ENCODE peak calls at places on chromosome 19, in seven cellular contexts. P is A549, T is GM12878, W is K562, R is HCT116, V is H1, L is HepG2. E is an unnamed sample.

GRCh38 chr19:29623726-29624488 is 17.8 kb downstream of the POP4 start:
- DNase-seq in P (no peak), T (no peak), W (peak), R (no peak), V (no peak), L (no peak), E (no peak)

GRCh38 chr19:18110833-18111232 is 13.3 kb downstream of the MAST3 start:
- DNase-seq in P (no peak), T (no peak), W (no peak), R (no peak), V (no peak), L (no peak), E (no peak)

GRCh38 chr19:5966215-5966614 is 11.7 kb downstream of the RANBP3 start:
- DNase-seq in P (no peak), T (no peak), W (no peak), R (no peak), V (no peak), L (no peak), E (peak)

GRCh38 chr19:2053601-2054389 is 2.8 kb upstream of the MKNK2 start:
- DNase-seq in P (no peak), T (no peak), W (no peak), R (no peak), V (no peak), L (no peak), E (peak)

GRCh38 chr19:14561832-14562351 is 10.0 kb downstream of the NDUFB7 start:
- DNase-seq in P (no peak), T (no peak), W (no peak), R (no peak), V (no peak), L (no peak), E (peak)

GRCh38 chr19:5480427-5480836 is 25.2 kb downstream of the ZNRF4 start:
- DNase-seq in P (peak), T (no peak), W (peak), R (peak), V (peak), L (peak), E (no peak)

GRCh38 chr19:48296963-48297734 is 27.3 kb downstream of the ZNF114 start:
- DNase-seq in P (no peak), T (no peak), W (no peak), R (no peak), V (no peak), L (no peak), E (no peak)

GRCh38 chr19:45862271-45862563 is 730 bp downstream of the SYMPK start:
- DNase-seq in P (no peak), T (no peak), W (no peak), R (no peak), V (no peak), L (no peak), E (no peak)

GRCh38 chr19:10237702-10238101 is 6.6 kb upstream of the S1PR2 start:
- DNase-seq in P (no peak), T (no peak), W (no peak), R (no peak), V (no peak), L (no peak), E (no peak)

GRCh38 chr19:45568732-45569131 is 15.9 kb downstream of the OPA3 start:
- DNase-seq in P (peak), T (no peak), W (no peak), R (peak), V (no peak), L (no peak), E (peak)

GRCh38 chr19:2768365-2769132 is 14.5 kb downstream of the SGTA start:
- DNase-seq in P (no peak), T (no peak), W (no peak), R (no peak), V (no peak), L (no peak), E (no peak)

GRCh38 chr19:41302624-41303351 is 7.2 kb upstream of the CCDC97 start:
- DNase-seq in P (no peak), T (peak), W (no peak), R (no peak), V (no peak), L (no peak), E (no peak)

GRCh38 chr19:4800591-4801081 is 9.1 kb downstream of the FEM1A start:
- DNase-seq in P (no peak), T (no peak), W (no peak), R (no peak), V (no peak), L (no peak), E (no peak)

GRCh38 chr19:17686027-17686511 is 2.1 kb downstream of the UNC13A start:
- DNase-seq in P (no peak), T (no peak), W (peak), R (no peak), V (no peak), L (no peak), E (no peak)

GRCh38 chr19:47899335-47899734 is 13.2 kb upstream of the SULT2A1 start:
- DNase-seq in P (no peak), T (no peak), W (no peak), R (no peak), V (no peak), L (no peak), E (no peak)

GRCh38 chr19:3233831-3234230 is 9.4 kb downstream of the CELF5 start:
- DNase-seq in P (no peak), T (no peak), W (no peak), R (no peak), V (no peak), L (no peak), E (no peak)

GRCh38 chr19:5595129-5595528 is 27.4 kb upstream of the TINCR start:
- DNase-seq in P (no peak), T (no peak), W (no peak), R (no peak), V (no peak), L (no peak), E (no peak)

GRCh38 chr19:41325947-41326706 is 16.2 kb downstream of the CCDC97 start:
- DNase-seq in P (no peak), T (no peak), W (peak), R (no peak), V (no peak), L (peak), E (peak)

GRCh38 chr19:30931307-30931706 is 417.9 kb downstream of the TSHZ3 start:
- DNase-seq in P (no peak), T (no peak), W (no peak), R (no peak), V (no peak), L (no peak), E (no peak)

GRCh38 chr19:49492573-49493411 is 3.4 kb upstream of the RPS11 start:
- DNase-seq in P (no peak), T (no peak), W (peak), R (no peak), V (no peak), L (peak), E (peak)

GRCh38 chr19:10378124-10378523 is 2.2 kb downstream of the TYK2 start:
- DNase-seq in P (no peak), T (no peak), W (no peak), R (no peak), V (no peak), L (no peak), E (no peak)

GRCh38 chr19:30919737-30920136 is 429.5 kb downstream of the TSHZ3 start:
- DNase-seq in P (no peak), T (no peak), W (no peak), R (no peak), V (no peak), L (no peak), E (no peak)

GRCh38 chr19:27858981-27859581 is 1353.9 kb downstream of the UQCRFS1 start:
- DNase-seq in P (no peak), T (no peak), W (no peak), R (no peak), V (no peak), L (no peak), E (no peak)

GRCh38 chr19:14519860-14520407 is 1.7 kb upstream of the DNAJB1 start:
- DNase-seq in P (no peak), T (no peak), W (no peak), R (peak), V (no peak), L (peak), E (peak)

GRCh38 chr19:1317274-1317673 is 31.6 kb downstream of the EFNA2 start:
- DNase-seq in P (no peak), T (no peak), W (no peak), R (no peak), V (no peak), L (no peak), E (no peak)

GRCh38 chr19:31350693-31351211 is 1.5 kb upstream of the TSHZ3 start:
- DNase-seq in P (no peak), T (no peak), W (peak), R (no peak), V (no peak), L (no peak), E (peak)

GRCh38 chr19:2411709-2412108 is 15.7 kb downstream of the TIMM13 start:
- DNase-seq in P (no peak), T (no peak), W (no peak), R (no peak), V (no peak), L (no peak), E (no peak)

GRCh38 chr19:36489920-36490415 is 607 bp upstream of the ZNF566 start:
- DNase-seq in P (peak), T (peak), W (peak), R (no peak), V (peak), L (peak), E (peak)

GRCh38 chr19:9939301-9939913 is 3.1 kb upstream of the OLFM2 start:
- DNase-seq in P (no peak), T (no peak), W (no peak), R (no peak), V (no peak), L (no peak), E (peak)

GRCh38 chr19:33221641-33222040 is 4.0 kb downstream of the SLC7A10 start:
- DNase-seq in P (no peak), T (no peak), W (no peak), R (no peak), V (no peak), L (no peak), E (peak)

GRCh38 chr19:8094336-8094735 is 41.8 kb downstream of the CCL25 start:
- DNase-seq in P (no peak), T (no peak), W (no peak), R (no peak), V (no peak), L (no peak), E (no peak)
- TF ChIP-seq CEBPB in P (no peak), T (no peak), W (no peak), R (no peak), V (no peak), L (no peak), E (no peak)

GRCh38 chr19:42658148-42658547 is 63.4 kb upstream of the CEACAM8 start:
- DNase-seq in P (no peak), T (no peak), W (no peak), R (no peak), V (no peak), L (no peak), E (peak)
- TF ChIP-seq CEBPB in P (no peak), T (no peak), W (no peak), R (no peak), V (no peak), L (no peak), E (no peak)

GRCh38 chr19:16076958-16077611 is 790 bp downstream of the TPM4 start:
- DNase-seq in P (no peak), T (no peak), W (no peak), R (no peak), V (no peak), L (no peak), E (no peak)
- TF ChIP-seq CEBPB in P (no peak), T (no peak), W (no peak), R (no peak), V (no peak), L (no peak), E (no peak)

GRCh38 chr19:35209646-35210045 is 18.9 kb downstream of the FAM187B start:
- DNase-seq in P (no peak), T (no peak), W (no peak), R (no peak), V (no peak), L (no peak), E (no peak)
- TF ChIP-seq CEBPB in P (no peak), T (no peak), W (no peak), R (no peak), V (no peak), L (no peak), E (no peak)

GRCh38 chr19:12244370-12244769 is 50.3 kb downstream of the ZNF44 start:
- DNase-seq in P (no peak), T (no peak), W (no peak), R (no peak), V (no peak), L (peak), E (no peak)
- TF ChIP-seq CEBPB in P (no peak), T (no peak), W (no peak), R (no peak), V (no peak), L (no peak), E (no peak)

GRCh38 chr19:7370546-7370945 is 21.8 kb downstream of the ARHGEF18 start:
- DNase-seq in P (no peak), T (no peak), W (no peak), R (no peak), V (no peak), L (no peak), E (no peak)

GRCh38 chr19:7371001-7371400 is 22.3 kb downstream of the ARHGEF18 start:
- DNase-seq in P (no peak), T (no peak), W (no peak), R (no peak), V (no peak), L (no peak), E (no peak)

GRCh38 chr19:7366701-7367420 is 18.1 kb downstream of the ARHGEF18 start:
- DNase-seq in P (peak), T (no peak), W (peak), R (peak), V (no peak), L (peak), E (peak)

GRCh38 chr19:7372810-7373209 is 24.1 kb downstream of the ARHGEF18 start:
- DNase-seq in P (no peak), T (no peak), W (no peak), R (no peak), V (no peak), L (no peak), E (no peak)

DNA sequence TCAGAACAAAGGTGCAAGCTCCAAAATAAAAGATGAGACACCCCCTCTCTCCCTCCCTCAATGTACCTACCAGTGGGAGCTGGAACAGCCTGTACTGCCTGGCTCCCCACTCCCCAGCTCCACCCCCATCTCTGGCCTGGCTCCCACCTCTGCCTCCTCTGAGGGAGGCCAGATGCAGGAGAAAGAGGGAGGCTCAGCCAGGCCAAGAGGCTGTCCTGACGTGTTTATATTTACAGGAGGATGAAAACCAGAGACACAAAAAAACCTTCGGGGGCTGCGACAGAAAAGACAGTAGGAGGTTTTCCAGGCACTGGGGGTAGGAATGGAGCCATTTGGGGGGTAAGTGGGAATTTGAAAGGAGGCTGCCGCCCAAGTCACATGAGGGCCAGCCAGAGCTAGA is 19.7 kb downstream of the ARHGEF18 start:
- DNase-seq in P (no peak), T (no peak), W (no peak), R (no peak), V (no peak), L (no peak), E (no peak)
- TF ChIP-seq CEBPB in P (no peak), T (no peak), W (no peak), R (no peak), V (no peak), L (no peak), E (no peak)

GRCh38 chr19:22882797-22883196 is 50.7 kb downstream of the ZNF723 start:
- DNase-seq in P (no peak), T (no peak), W (peak), R (peak), V (no peak), L (peak), E (peak)
- TF ChIP-seq CEBPB in P (no peak), T (no peak), W (no peak), R (no peak), V (no peak), L (no peak), E (no peak)

GRCh38 chr19:52188822-52189744 is 769 bp upstream of the PPP2R1A start:
- DNase-seq in P (no peak), T (no peak), W (no peak), R (no peak), V (peak), L (no peak), E (no peak)

GRCh38 chr19:52191951-52192350 is 2.1 kb downstream of the PPP2R1A start:
- DNase-seq in P (no peak), T (no peak), W (peak), R (no peak), V (no peak), L (no peak), E (no peak)

GRCh38 chr19:52191374-52191773 is 1.5 kb downstream of the PPP2R1A start:
- DNase-seq in P (no peak), T (no peak), W (no peak), R (no peak), V (no peak), L (no peak), E (no peak)

GRCh38 chr19:52189745-52190678 is at the start of gene PPP2R1A:
- DNase-seq in P (peak), T (peak), W (peak), R (peak), V (peak), L (peak), E (peak)

GRCh38 chr19:52190679-52191293 is 934 bp downstream of the PPP2R1A start:
- DNase-seq in P (no peak), T (no peak), W (peak), R (no peak), V (no peak), L (no peak), E (peak)
- TF ChIP-seq CEBPB in P (no peak), T (no peak), W (no peak), R (no peak), V (no peak), L (no peak), E (no peak)

E was measured in IMR-90.